ENCODE peak calls at places on chromosome 1, in four cellular contexts. N is HEK293T, O is SK-N-SH, E is GM12878. I is an unnamed sample.

GRCh38 chr1:91885331-91885715 is 628 bp downstream of the TGFBR3 start:
- DNase-seq in N (peak), O (no peak), E (no peak), I (peak)

GRCh38 chr1:230067871-230068814 is 1.1 kb downstream of the GALNT2 start:
- DNase-seq in N (peak), E (no peak), O (peak), I (peak)

GRCh38 chr1:170521818-170522217 is 10.1 kb upstream of the GORAB start:
- DNase-seq in O (no peak), N (no peak), E (no peak), I (no peak)

GRCh38 chr1:20440785-20441200 is 45.2 kb downstream of the CAMK2N1 start:
- DNase-seq in E (no peak), O (peak), N (peak), I (peak)

GRCh38 chr1:151391079-151391563 is 8.3 kb upstream of the PSMB4 start:
- DNase-seq in O (no peak), E (no peak), N (no peak), I (no peak)

GRCh38 chr1:151472852-151473731 is 13.8 kb upstream of the POGZ start:
- DNase-seq in E (no peak), O (peak), N (no peak), I (peak)

GRCh38 chr1:154434346-154435075 is 29.4 kb downstream of the IL6R start:
- DNase-seq in E (no peak), N (no peak), O (no peak), I (peak)

GRCh38 chr1:155940993-155941844 is at the start of gene RXFP4:
- DNase-seq in N (no peak), O (no peak), E (no peak), I (no peak)

GRCh38 chr1:97901017-97901658 is 19.7 kb downstream of the DPYD start:
- DNase-seq in E (no peak), O (no peak), N (no peak), I (no peak)

GRCh38 chr1:21818661-21819060 is 6.6 kb downstream of the LDLRAD2 start:
- DNase-seq in E (no peak), N (peak), O (peak), I (peak)

GRCh38 chr1:115136706-115137105 is 47.4 kb upstream of the TSPAN2 start:
- DNase-seq in O (no peak), E (no peak), N (no peak), I (no peak)

GRCh38 chr1:211939876-211940468 is 95.4 kb downstream of the INTS7 start:
- DNase-seq in E (peak), O (no peak), N (no peak), I (no peak)

GRCh38 chr1:77636864-77637263 is 45.6 kb downstream of the ZZZ3 start:
- DNase-seq in E (no peak), N (no peak), O (no peak), I (no peak)

GRCh38 chr1:165215676-165216075 is 140.8 kb downstream of the LMX1A start:
- DNase-seq in N (no peak), O (no peak), E (no peak), I (no peak)

DNA sequence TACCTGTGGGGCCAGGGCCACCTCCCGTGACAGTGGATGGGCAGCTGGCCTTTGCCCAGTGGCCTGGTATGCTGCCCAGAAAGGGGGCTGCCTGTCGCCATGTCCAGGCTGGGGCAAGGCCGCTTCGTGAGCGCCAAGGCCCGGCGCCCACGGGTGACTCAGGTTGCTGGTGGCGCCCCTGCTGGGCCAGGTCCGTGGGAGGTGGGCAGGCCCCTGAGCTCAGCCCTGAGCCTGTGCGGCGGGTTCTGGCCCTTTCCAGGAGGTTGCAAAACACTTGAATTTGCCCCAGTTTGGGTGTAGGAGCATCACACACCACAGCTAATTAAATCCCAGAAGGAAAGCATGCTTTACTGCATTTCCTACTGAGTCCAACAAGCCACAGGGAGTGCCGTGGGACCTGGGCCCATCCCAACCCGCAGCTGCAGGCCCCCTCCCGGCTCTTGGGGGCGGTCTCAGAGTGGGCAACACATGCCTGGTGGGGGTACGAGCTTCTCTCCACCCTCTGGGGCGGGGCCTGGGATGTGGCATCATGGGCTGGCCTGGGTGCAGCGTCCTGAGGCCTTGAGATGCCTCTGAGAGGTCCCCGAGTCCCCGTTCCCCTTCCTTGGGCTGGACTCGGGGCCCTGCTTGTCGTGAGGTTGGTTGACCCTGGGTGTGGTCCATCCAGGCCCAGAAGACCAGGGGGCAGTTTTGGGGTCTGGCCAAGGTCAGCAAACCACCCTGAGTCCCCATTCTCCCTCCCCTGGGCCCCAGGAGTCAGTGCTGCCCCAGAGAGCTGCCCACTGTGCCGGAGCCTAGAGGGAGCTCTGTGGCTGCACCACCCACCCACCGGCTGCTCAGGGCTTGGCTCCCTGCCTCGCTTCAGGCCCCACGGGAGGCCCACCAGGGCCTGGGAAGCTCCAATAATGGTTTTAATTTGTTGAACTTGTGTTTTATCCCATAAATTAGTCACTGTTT is 160.0 kb downstream of the PEX14 start:
- DNase-seq in E (no peak), N (no peak), O (peak), I (no peak)
- TF ChIP-seq FOXM1 in E (no peak), N (no peak), O (no peak), I (no peak)

GRCh38 chr1:5010656-5011055 is 356.2 kb downstream of the AJAP1 start:
- DNase-seq in O (no peak), E (no peak), N (no peak), I (no peak)
- TF ChIP-seq FOXM1 in O (no peak), E (no peak), N (no peak), I (no peak)

DNA sequence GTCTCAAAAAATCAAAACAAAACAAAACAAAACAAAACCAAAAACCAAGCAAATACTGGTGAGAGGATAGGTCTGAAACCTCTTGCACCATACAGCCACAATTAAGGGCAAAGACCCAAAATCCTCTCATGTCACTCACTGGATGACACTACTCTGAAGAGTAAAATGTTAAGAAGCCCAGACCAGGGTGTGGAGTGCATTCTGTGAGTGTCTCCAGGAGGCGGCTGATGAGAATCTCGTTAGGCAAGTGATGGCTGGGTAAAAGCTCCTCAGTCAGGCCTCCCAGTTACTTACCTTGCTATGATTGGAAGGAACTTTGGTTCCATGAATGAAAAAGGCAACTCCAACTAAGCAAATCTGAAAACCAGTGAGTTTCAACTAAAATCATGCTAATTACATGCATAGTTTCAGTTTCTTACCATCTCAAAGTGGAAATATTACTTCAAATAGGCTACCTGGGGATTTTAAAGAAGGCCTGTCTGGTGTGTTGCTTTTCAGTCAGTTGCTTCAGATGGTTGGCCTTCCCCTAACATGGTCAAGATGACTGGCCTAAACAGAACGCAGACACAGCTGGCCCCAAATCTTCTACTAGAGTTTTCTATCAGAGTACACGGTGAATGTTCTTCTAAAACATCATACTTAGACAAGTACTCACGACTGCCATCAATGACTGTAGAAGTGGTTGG is 95.1 kb downstream of the KIAA0319L start:
- DNase-seq in N (no peak), E (peak), O (no peak), I (no peak)
- TF ChIP-seq FOXM1 in N (no peak), E (no peak), O (no peak), I (no peak)

GRCh38 chr1:245645406-245645805 is 490.6 kb downstream of the KIF26B start:
- DNase-seq in N (no peak), O (no peak), E (peak), I (no peak)
- TF ChIP-seq FOXM1 in N (no peak), O (no peak), E (no peak), I (no peak)

DNA sequence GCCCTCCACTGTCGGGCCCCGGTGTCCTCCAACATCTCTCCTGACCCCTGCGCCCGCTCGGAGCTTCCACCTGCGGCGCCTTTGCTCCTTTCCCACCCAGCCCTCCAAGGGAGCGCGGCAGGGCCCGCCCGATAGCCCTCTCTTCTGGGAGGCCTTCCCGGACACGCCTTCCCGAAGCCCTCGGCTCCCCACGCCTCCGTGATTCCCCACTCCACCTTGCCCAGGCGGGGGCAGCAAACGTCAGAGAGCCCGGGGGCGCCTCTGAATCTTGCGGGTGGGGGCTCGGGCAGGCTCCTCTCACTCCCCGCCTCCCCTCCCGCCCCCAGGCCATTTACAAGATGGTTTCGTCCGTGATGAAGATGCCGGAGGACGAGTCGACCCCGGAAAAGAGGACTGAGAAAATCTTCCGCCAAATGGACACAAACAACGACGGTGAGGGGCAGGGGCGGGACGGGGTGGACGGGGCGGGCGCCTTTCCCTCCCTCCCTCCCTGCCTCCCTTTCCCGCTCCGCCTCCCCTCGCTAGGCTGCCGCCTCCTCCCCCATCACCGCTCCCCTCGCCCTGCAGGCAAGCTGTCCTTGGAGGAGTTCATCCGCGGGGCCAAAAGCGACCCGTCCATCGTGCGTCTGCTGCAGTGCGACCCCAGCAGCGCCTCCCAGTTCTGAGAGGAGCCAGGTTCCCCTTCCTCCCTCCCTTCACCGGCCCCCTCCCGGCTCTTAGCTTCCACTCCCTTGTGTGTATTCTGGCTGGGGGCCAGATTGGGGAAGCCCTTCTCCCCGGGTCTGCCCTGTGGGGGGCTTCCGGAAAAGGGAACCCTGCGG is 7.1 kb downstream of the HPCA start:
- DNase-seq in E (no peak), O (peak), N (peak), I (peak)
- TF ChIP-seq FOXM1 in E (no peak), O (no peak), N (no peak), I (no peak)

GRCh38 chr1:29876902-29877301 is 640.6 kb downstream of the PTPRU start:
- DNase-seq in O (no peak), N (no peak), E (no peak), I (no peak)
- TF ChIP-seq FOXM1 in O (no peak), N (no peak), E (no peak), I (no peak)

GRCh38 chr1:204589409-204590038 is 73.3 kb downstream of the MDM4 start:
- DNase-seq in N (no peak), O (no peak), E (no peak), I (no peak)
- TF ChIP-seq FOXM1 in N (no peak), O (no peak), E (no peak), I (no peak)

I was measured in K562.